ENCODE peak calls at places on chromosomes 7 and 10, in four cellular contexts. K, G, T and R are unnamed samples.
A peak's percentile ranks its signal among the peaks of the same experiment; 100 is the strongest.

GRCh38 chr7:100080895-100081534 is 508 bp downstream of the ZNF3 start:
- DNase-seq in K (no peak), G (no peak), T (peak; percentile 56), R (no peak)

GRCh38 chr10:132899054-132899750 is 43.2 kb downstream of the CFAP46 start:
- DNase-seq in K (no peak), G (no peak), T (no peak), R (no peak)

GRCh38 chr7:107327986-107328569 is 141.8 kb upstream of the GPR22 start:
- DNase-seq in K (no peak), G (peak; percentile 20), T (no peak), R (no peak)

GRCh38 chr10:32445036-32445435 is 904 bp upstream of the CCDC7 start:
- DNase-seq in K (no peak), G (no peak), T (no peak), R (no peak)

GRCh38 chr7:131897016-131897789 is 340.8 kb upstream of the PODXL start:
- DNase-seq in K (no peak), G (peak; percentile 93), T (no peak), R (no peak)

GRCh38 chr7:135147899-135148721 is at the start of gene TMEM140:
- DNase-seq in K (peak; percentile 56), G (no peak), T (no peak), R (no peak)

GRCh38 chr7:89661876-89662275 is 492.4 kb upstream of the STEAP1 start:
- DNase-seq in K (no peak), G (no peak), T (no peak), R (no peak)

GRCh38 chr10:90288403-90288933 is 569.4 kb downstream of the HTR7 start:
- DNase-seq in K (no peak), G (peak; percentile 31), T (peak; percentile 10), R (no peak)

GRCh38 chr10:31419394-31420063 is 100.5 kb downstream of the ZEB1 start:
- DNase-seq in K (no peak), G (peak; percentile 94), T (no peak), R (no peak)

GRCh38 chr10:69222157-69223027 is 2.3 kb downstream of the HKDC1 start:
- DNase-seq in K (peak; percentile 51), G (peak; percentile 44), T (peak; percentile 77), R (no peak)

GRCh38 chr7:22357311-22358175 is 589 bp upstream of the RAPGEF5 start:
- DNase-seq in K (no peak), G (peak; percentile 69), T (peak; percentile 54), R (peak; percentile 29)

GRCh38 chr10:89904755-89905154 is 203.4 kb downstream of the KIF20B start:
- DNase-seq in K (no peak), G (peak; percentile 60), T (no peak), R (no peak)

GRCh38 chr10:80132299-80133139 is at the start of gene PLAC9:
- DNase-seq in K (no peak), G (no peak), T (peak; percentile 60), R (no peak)

GRCh38 chr7:107659666-107660065 is 962 bp upstream of the SLC26A4 start:
- DNase-seq in K (no peak), G (peak; percentile 78), T (no peak), R (no peak)

GRCh38 chr7:1669954-1670893 is at the start of gene ELFN1:
- DNase-seq in K (no peak), G (peak; percentile 47), T (peak; percentile 93), R (no peak)

GRCh38 chr10:97365761-97366351 is 31.3 kb upstream of the FRAT2 start:
- DNase-seq in K (no peak), G (no peak), T (no peak), R (no peak)

GRCh38 chr10:75293456-75293840 is 57.7 kb upstream of the COMTD1 start:
- DNase-seq in K (no peak), G (no peak), T (no peak), R (no peak)

GRCh38 chr10:5271526-5271925 is 74.9 kb downstream of the AKR1C4 start:
- DNase-seq in K (no peak), G (no peak), T (no peak), R (no peak)

GRCh38 chr7:96118449-96119001 is 203.4 kb downstream of the SLC25A13 start:
- DNase-seq in K (no peak), G (peak; percentile 8), T (peak; percentile 15), R (no peak)

GRCh38 chr7:90655566-90655965 is 59.4 kb downstream of the CDK14 start:
- DNase-seq in K (no peak), G (peak; percentile 96), T (no peak), R (no peak)

GRCh38 chr10:70694410-70695179 is 22.3 kb downstream of the ADAMTS14 start:
- DNase-seq in K (no peak), G (peak; percentile 97), T (no peak), R (no peak)

GRCh38 chr10:43128331-43128730 is 9.9 kb upstream of the CSGALNACT2 start:
- DNase-seq in K (no peak), G (no peak), T (no peak), R (no peak)

DNA sequence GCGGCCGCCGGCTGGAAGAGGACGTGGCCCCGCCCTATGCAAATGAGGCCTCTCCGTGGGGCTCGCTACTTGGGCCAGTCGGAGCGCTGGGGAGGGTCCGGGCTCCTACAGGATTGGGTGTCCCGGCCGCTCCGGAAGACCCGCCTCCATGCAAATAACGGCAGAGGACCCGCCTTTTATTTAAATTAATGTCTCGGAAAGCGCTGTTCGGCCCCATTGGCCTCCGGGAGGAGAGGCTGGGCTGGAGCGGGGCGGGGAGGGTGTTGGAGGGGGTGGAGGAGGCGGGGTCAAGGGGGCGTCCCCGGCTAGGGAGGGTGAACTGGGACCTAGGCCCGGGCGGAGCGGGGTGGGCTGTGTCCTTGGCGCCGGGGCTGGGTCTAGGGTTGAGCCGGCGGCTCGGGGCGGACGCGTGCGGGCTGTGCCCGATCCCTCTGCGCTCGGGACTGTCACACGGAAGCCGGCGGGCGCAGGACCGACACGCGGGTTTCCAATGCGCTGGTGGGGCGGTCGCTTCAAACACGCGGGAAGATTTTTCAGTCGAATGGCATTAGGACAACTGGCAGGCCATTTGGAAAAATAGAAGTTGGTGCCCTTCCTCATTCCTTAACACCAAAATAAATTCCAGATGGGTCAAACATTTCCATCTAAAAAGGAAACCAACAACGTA is 344 bp upstream of the POLM start:
- DNase-seq in K (peak; percentile 99), G (peak; percentile 96), T (peak; percentile 99), R (peak; percentile 99)
- H3K4me1 ChIP-seq in K (peaks cover 11% of the 10 kb centered on the region), G (peaks cover 20% of the 10 kb centered on the region), T (no peaks in the 10 kb centered on the region), R (no peaks in the 10 kb centered on the region)

GRCh38 chr10:99733366-99733765 is 1.3 kb downstream of the CUTC start:
- DNase-seq in K (no peak), G (no peak), T (peak; percentile 21), R (no peak)
- H3K4me3 ChIP-seq in K (no peak overlapping the region), G (no peak overlapping the region), T (no peak overlapping the region), R (no peak overlapping the region)

GRCh38 chr10:22611425-22612111 is 102.8 kb downstream of the PIP4K2A start:
- DNase-seq in K (no peak), G (no peak), T (no peak), R (no peak)

GRCh38 chr10:22613011-22613410 is 101.4 kb downstream of the PIP4K2A start:
- DNase-seq in K (no peak), G (no peak), T (no peak), R (no peak)

GRCh38 chr10:22609719-22610118 is 104.7 kb downstream of the PIP4K2A start:
- DNase-seq in K (no peak), G (no peak), T (no peak), R (no peak)

GRCh38 chr10:22610595-22610994 is 103.8 kb downstream of the PIP4K2A start:
- DNase-seq in K (no peak), G (no peak), T (no peak), R (no peak)

DNA sequence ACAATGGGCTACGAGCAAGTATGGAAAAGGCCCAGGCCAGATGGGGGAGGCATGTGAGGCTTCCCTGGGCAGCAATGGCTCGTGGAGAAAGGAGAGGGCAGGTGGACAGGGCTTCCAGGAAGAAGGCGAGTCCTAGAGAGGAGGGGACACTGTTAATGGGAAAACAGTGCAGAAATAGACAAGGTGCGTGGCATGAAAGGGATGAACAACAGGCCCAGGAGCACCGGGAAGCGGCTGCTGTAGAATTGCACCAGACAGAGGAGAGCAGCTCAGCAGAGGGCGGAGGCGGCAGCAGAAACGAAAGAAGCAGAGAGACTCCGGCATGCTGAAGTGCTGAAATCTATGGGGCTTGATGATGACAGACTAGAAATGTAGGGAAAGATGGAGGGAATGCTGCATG is 102.1 kb downstream of the PIP4K2A start:
- DNase-seq in K (no peak), G (no peak), T (no peak), R (no peak)
- H3K4me1 ChIP-seq in K (peaks cover 2% of the 10 kb centered on the region), G (peaks cover 10% of the 10 kb centered on the region), T (peaks cover 35% of the 10 kb centered on the region), R (peaks cover 7% of the 10 kb centered on the region)

DNA sequence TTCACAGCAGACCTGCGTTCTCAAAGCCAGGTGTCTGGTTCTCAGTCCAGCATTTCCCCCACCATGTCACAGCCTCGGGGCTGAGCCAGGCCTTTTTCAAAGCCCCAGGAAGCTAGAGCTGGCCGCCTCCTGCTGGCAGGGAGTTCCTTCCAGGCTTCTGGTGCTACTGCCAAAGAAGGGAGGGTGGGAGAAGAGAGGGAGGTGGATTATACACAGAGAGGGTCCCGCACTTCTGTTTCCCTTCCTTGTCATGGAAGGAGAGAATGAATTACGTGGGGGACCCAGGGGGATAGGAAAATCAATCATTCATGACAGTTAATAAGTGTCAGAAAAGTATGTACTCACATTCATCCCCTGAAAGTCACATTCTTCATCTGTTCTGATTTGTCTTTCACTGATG is 600 bp upstream of the LGI1 start:
- DNase-seq in K (no peak), G (no peak), T (peak; percentile 39), R (peak; percentile 32)
- H3K4me3 ChIP-seq in K (no peak overlapping the region), G (no peak overlapping the region), T (no peak overlapping the region), R (no peak overlapping the region)

GRCh38 chr10:60281792-60282353 is 107.8 kb downstream of the ANK3 start:
- DNase-seq in K (no peak), G (no peak), T (no peak), R (peak; percentile 46)

GRCh38 chr10:60282771-60283353 is 106.8 kb downstream of the ANK3 start:
- DNase-seq in K (no peak), G (peak; percentile 87), T (no peak), R (no peak)

GRCh38 chr10:60280475-60280874 is 109.2 kb downstream of the ANK3 start:
- DNase-seq in K (no peak), G (no peak), T (peak; percentile 51), R (no peak)

GRCh38 chr10:60281331-60281730 is 108.3 kb downstream of the ANK3 start:
- DNase-seq in K (no peak), G (no peak), T (no peak), R (no peak)

GRCh38 chr10:60283397-60283796 is 106.3 kb downstream of the ANK3 start:
- DNase-seq in K (no peak), G (no peak), T (no peak), R (no peak)
- H3K4me1 ChIP-seq in K (no peaks in the 10 kb centered on the region), G (peaks cover 24% of the 10 kb centered on the region), T (peaks cover 18% of the 10 kb centered on the region), R (peaks cover 9% of the 10 kb centered on the region)

DNA sequence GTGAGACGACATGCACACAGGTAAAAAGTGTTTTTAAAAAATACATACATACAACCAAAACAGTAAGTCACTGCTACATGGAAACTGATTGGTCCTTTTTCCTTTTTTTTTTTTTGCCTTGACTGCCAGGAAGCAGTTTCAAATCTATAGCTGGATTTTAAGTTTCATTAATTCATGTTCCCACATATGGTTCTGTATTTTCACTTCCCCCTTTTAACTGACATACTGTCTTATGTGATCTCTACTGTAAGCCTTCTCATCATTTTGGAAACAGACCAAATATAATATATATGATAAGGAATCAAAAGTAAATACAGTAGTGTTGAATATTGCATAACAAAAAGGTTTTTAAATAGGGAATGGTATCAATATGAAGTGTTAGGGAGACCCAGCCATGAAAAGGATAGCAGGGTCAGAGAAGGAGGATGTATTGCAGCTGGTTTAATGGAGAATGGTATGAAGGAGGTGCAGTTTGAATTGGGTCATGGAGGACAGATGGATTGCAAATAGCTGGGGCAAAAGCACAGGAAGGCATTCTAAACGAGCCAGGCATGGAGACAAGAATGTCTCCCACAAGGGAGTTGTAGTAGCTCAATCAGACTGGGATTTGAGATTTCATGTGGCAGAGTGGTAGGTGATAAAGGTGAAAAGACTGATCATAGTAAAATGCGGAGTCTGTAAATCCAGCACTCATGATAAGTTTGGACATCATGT is 5.4 kb downstream of the CAV1 start:
- DNase-seq in K (no peak), G (no peak), T (no peak), R (no peak)
- H3K4me3 ChIP-seq in K (no peak overlapping the region), G (peak overlapping the region; percentile 20), T (no peak overlapping the region), R (no peak overlapping the region)

GRCh38 chr10:3239920-3240909 is 67.6 kb upstream of the PITRM1 start:
- DNase-seq in K (no peak), G (no peak), T (no peak), R (no peak)
- H3K4me1 ChIP-seq in K (no peaks in the 10 kb centered on the region), G (peaks cover 15% of the 10 kb centered on the region), T (no peaks in the 10 kb centered on the region), R (no peaks in the 10 kb centered on the region)